ENCODE peak calls at places on chromosomes 4 and X, in seven cellular contexts. P, H, D, R, Y, N and V are unnamed samples.

GRCh38 chr4:20318011-20318898 is 66.5 kb downstream of the SLIT2 start:
- DNase-seq in P (no peak), H (no peak), D (no peak), R (no peak), Y (no peak), N (no peak), V (no peak)

GRCh38 chr4:5752803-5753184 is 41.8 kb downstream of the EVC start:
- DNase-seq in P (no peak), H (peak), D (no peak), R (no peak), Y (no peak), N (no peak), V (no peak)

GRCh38 chr4:105474110-105474518 is 252 bp upstream of the PPA2 start:
- DNase-seq in P (no peak), H (no peak), D (peak), R (peak), Y (no peak), N (peak), V (no peak)

GRCh38 chr4:152572417-152573086 is 36.7 kb upstream of the FBXW7 start:
- DNase-seq in P (no peak), H (peak), D (peak), R (no peak), Y (no peak), N (no peak), V (no peak)

GRCh38 chr4:104022871-104023270 is 303.1 kb upstream of the TACR3 start:
- DNase-seq in P (no peak), H (no peak), D (no peak), R (no peak), Y (no peak), N (no peak), V (no peak)

GRCh38 chrX:141405878-141406492 is 163.7 kb upstream of the SPANXC start:
- DNase-seq in P (no peak), H (peak), D (peak), R (no peak), Y (no peak), N (no peak), V (no peak)

GRCh38 chr4:102869569-102870227 is 906 bp downstream of the CISD2 start:
- DNase-seq in P (peak), H (no peak), D (no peak), R (peak), Y (no peak), N (no peak), V (no peak)

GRCh38 chr4:41506071-41506470 is 31.9 kb upstream of the LIMCH1 start:
- DNase-seq in P (no peak), H (peak), D (peak), R (no peak), Y (no peak), N (no peak), V (no peak)

GRCh38 chr4:142408003-142408441 is 438.1 kb downstream of the INPP4B start:
- DNase-seq in P (no peak), H (peak), D (peak), R (no peak), Y (no peak), N (no peak), V (no peak)

GRCh38 chrX:40213092-40213491 is 115.3 kb upstream of the BCOR start:
- DNase-seq in P (no peak), H (no peak), D (no peak), R (no peak), Y (no peak), N (no peak), V (no peak)

GRCh38 chr4:64718091-64718490 is 308.8 kb upstream of the TECRL start:
- DNase-seq in P (no peak), H (peak), D (peak), R (no peak), Y (no peak), N (no peak), V (no peak)

GRCh38 chrX:154714925-154715324 is 36.0 kb downstream of the GAB3 start:
- DNase-seq in P (peak), H (peak), D (peak), R (no peak), Y (peak), N (peak), V (peak)